ENCODE peak calls at places on chromosomes 1 and 21, in ten cellular contexts. R, K, C, H, Z, D, X, Y, V and J are unnamed samples.
A peak's percentile ranks its signal among the peaks of the same experiment; 100 is the strongest.

GRCh38 chr1:214102907-214103306 is 115.1 kb downstream of the PROX1 start:
- DNase-seq in R (peak; percentile 44), K (no peak), C (no peak), H (peak; percentile 92), Z (peak; percentile 91), D (peak; percentile 68), X (peak; percentile 97), Y (peak; percentile 78), V (peak; percentile 89), J (no peak)

GRCh38 chr1:19980298-19980697 is 880 bp upstream of the PLA2G2A start:
- DNase-seq in R (no peak), K (no peak), C (no peak), H (no peak), Z (no peak), D (no peak), X (no peak), Y (no peak), V (no peak), J (no peak)

GRCh38 chr1:9404541-9404940 is 111.8 kb downstream of the SPSB1 start:
- DNase-seq in R (no peak), K (no peak), C (no peak), H (no peak), Z (no peak), D (no peak), X (no peak), Y (no peak), V (no peak), J (no peak)

GRCh38 chr1:183097438-183098051 is 74.3 kb downstream of the LAMC1 start:
- DNase-seq in R (no peak), K (no peak), C (no peak), H (peak; percentile 76), Z (peak; percentile 91), D (no peak), X (no peak), Y (no peak), V (peak; percentile 39), J (no peak)

GRCh38 chr1:6162341-6162740 is 17.8 kb downstream of the CHD5 start:
- DNase-seq in R (no peak), K (no peak), C (no peak), H (no peak), Z (no peak), D (no peak), X (no peak), Y (no peak), V (no peak), J (no peak)

GRCh38 chr1:9815150-9815549 is 8.6 kb downstream of the CLSTN1 start:
- DNase-seq in R (no peak), K (no peak), C (no peak), H (no peak), Z (no peak), D (no peak), X (no peak), Y (no peak), V (no peak), J (no peak)

GRCh38 chr1:234779160-234779538 is 169.2 kb upstream of the IRF2BP2 start:
- DNase-seq in R (no peak), K (no peak), C (no peak), H (no peak), Z (no peak), D (no peak), X (peak; percentile 11), Y (no peak), V (no peak), J (no peak)

GRCh38 chr1:1100296-1100695 is 15.6 kb downstream of the C1orf159 start:
- DNase-seq in R (no peak), K (no peak), C (no peak), H (no peak), Z (no peak), D (no peak), X (no peak), Y (no peak), V (no peak), J (no peak)

GRCh38 chr1:25477448-25478034 is 46.8 kb downstream of the MACO1 start:
- DNase-seq in R (no peak), K (no peak), C (no peak), H (peak; percentile 32), Z (no peak), D (no peak), X (no peak), Y (no peak), V (no peak), J (no peak)

GRCh38 chr1:179599623-179600249 is 8.1 kb downstream of the TDRD5 start:
- DNase-seq in R (peak; percentile 64), K (no peak), C (no peak), H (peak; percentile 19), Z (peak; percentile 54), D (peak; percentile 54), X (no peak), Y (no peak), V (peak; percentile 56), J (no peak)

GRCh38 chr1:171811671-171812070 is 29.6 kb upstream of the DNM3 start:
- DNase-seq in R (no peak), K (no peak), C (no peak), H (no peak), Z (no peak), D (no peak), X (no peak), Y (no peak), V (no peak), J (no peak)

GRCh38 chr1:44242761-44243160 is 29.5 kb downstream of the DMAP1 start:
- DNase-seq in R (no peak), K (no peak), C (no peak), H (no peak), Z (no peak), D (no peak), X (no peak), Y (no peak), V (no peak), J (no peak)

GRCh38 chr1:19452221-19452663 is 33.1 kb downstream of the CAPZB start:
- DNase-seq in R (no peak), K (no peak), C (no peak), H (peak; percentile 87), Z (peak; percentile 75), D (no peak), X (no peak), Y (no peak), V (peak; percentile 70), J (no peak)

GRCh38 chr21:38660333-38661295 is 145.1 kb upstream of the ETS2 start:
- DNase-seq in R (no peak), K (no peak), C (peak; percentile 41), H (peak; percentile 11), Z (no peak), D (no peak), X (no peak), Y (no peak), V (no peak), J (no peak)

GRCh38 chr1:51433269-51433971 is 85.6 kb downstream of the EPS15 start:
- DNase-seq in R (no peak), K (no peak), C (no peak), H (no peak), Z (peak; percentile 57), D (no peak), X (peak; percentile 39), Y (no peak), V (peak; percentile 38), J (no peak)